ENCODE peak calls at places on chromosomes 4 and X, in seven cellular contexts. M is prostate gland, D is esophagus muscularis mucosa, J is suprapubic skin, Q is endothelial cell of umbilical vein, S is GM12892, R is GM12891. F is an unnamed sample.

GRCh38 chrX:96453139-96453538 is 231.5 kb upstream of the DIAPH2 start:
- DNase-seq in M (no peak), D (no peak), J (no peak), Q (no peak), S (no peak), R (no peak), F (no peak)

GRCh38 chr4:27913738-27914137 is 1053.1 kb downstream of the STIM2 start:
- DNase-seq in M (no peak), D (no peak), J (no peak), Q (no peak), S (no peak), R (no peak), F (no peak)

GRCh38 chrX:69142688-69143239 is 22.5 kb downstream of the PJA1 start:
- DNase-seq in M (no peak), D (no peak), J (no peak), Q (no peak), S (no peak), R (no peak), F (no peak)

GRCh38 chrX:63686878-63687714 is 97.9 kb downstream of the ARHGEF9 start:
- DNase-seq in M (no peak), D (no peak), J (no peak), Q (peak), S (peak), R (no peak), F (no peak)

GRCh38 chr4:6046526-6047129 is 28.4 kb upstream of the C4orf50 start:
- DNase-seq in M (no peak), D (no peak), J (no peak), Q (no peak), S (no peak), R (no peak), F (no peak)

GRCh38 chr4:23305026-23305425 is 584.8 kb downstream of the PPARGC1A start:
- DNase-seq in M (no peak), D (no peak), J (no peak), Q (no peak), S (no peak), R (no peak), F (no peak)

GRCh38 chr4:167616471-167616870 is 382.2 kb upstream of the SPOCK3 start:
- DNase-seq in M (no peak), D (no peak), J (no peak), Q (no peak), S (no peak), R (no peak), F (no peak)

GRCh38 chrX:10254746-10255145 is 98.0 kb downstream of the CLCN4 start:
- DNase-seq in M (peak), D (no peak), J (no peak), Q (peak), S (no peak), R (no peak), F (no peak)

GRCh38 chr4:71772592-71772991 is 11.3 kb downstream of the GC start:
- DNase-seq in M (no peak), D (no peak), J (no peak), Q (no peak), S (no peak), R (no peak), F (no peak)

GRCh38 chrX:154411981-154412340 is 622 bp downstream of the TAFAZZIN start:
- DNase-seq in M (peak), D (no peak), J (peak), Q (peak), S (peak), R (peak), F (no peak)

GRCh38 chr4:183765121-183765990 is 106.3 kb downstream of the TRAPPC11 start:
- DNase-seq in M (peak), D (no peak), J (peak), Q (peak), S (no peak), R (no peak), F (no peak)

GRCh38 chr4:123862812-123863211 is 466.2 kb downstream of the SPRY1 start:
- DNase-seq in M (no peak), D (no peak), J (no peak), Q (no peak), S (no peak), R (no peak), F (no peak)

GRCh38 chr4:153676984-153677383 is 7.1 kb upstream of the TLR2 start:
- DNase-seq in M (no peak), D (no peak), J (no peak), Q (peak), S (no peak), R (no peak), F (no peak)

GRCh38 chr4:56731857-56732256 is 50.8 kb upstream of the HOPX start:
- DNase-seq in M (no peak), D (no peak), J (peak), Q (no peak), S (no peak), R (no peak), F (no peak)

GRCh38 chr4:2570551-2571222 is 34.2 kb downstream of the FAM193A start:
- DNase-seq in M (no peak), D (no peak), J (no peak), Q (peak), S (peak), R (peak), F (no peak)

GRCh38 chr4:159086606-159087005 is 16.3 kb upstream of the RAPGEF2 start:
- DNase-seq in M (no peak), D (peak), J (no peak), Q (no peak), S (no peak), R (no peak), F (no peak)

GRCh38 chrX:104564335-104564734 is 1.7 kb upstream of the IL1RAPL2 start:
- DNase-seq in M (no peak), D (no peak), J (no peak), Q (no peak), S (no peak), R (no peak), F (no peak)

GRCh38 chrX:16185725-16186136 is 18.4 kb downstream of the MAGEB17 start:
- DNase-seq in M (no peak), D (no peak), J (no peak), Q (peak), S (no peak), R (no peak), F (no peak)

GRCh38 chr4:40687676-40688389 is 58.2 kb upstream of the RBM47 start:
- DNase-seq in M (no peak), D (no peak), J (no peak), Q (no peak), S (no peak), R (no peak), F (no peak)

GRCh38 chr4:139916041-139916440 is 237.9 kb downstream of the MAML3 start:
- DNase-seq in M (no peak), D (no peak), J (no peak), Q (no peak), S (no peak), R (no peak), F (no peak)

GRCh38 chrX:139194571-139195280 is 335.8 kb upstream of the F9 start:
- DNase-seq in M (peak), D (no peak), J (no peak), Q (no peak), S (no peak), R (no peak), F (no peak)

GRCh38 chr4:36094995-36095394 is 149.3 kb downstream of the ARAP2 start:
- DNase-seq in M (no peak), D (no peak), J (no peak), Q (no peak), S (no peak), R (no peak), F (no peak)

GRCh38 chrX:150365953-150366911 is 3.1 kb downstream of the MAMLD1 start:
- DNase-seq in M (no peak), D (no peak), J (peak), Q (peak), S (no peak), R (no peak), F (peak)

GRCh38 chrX:150363561-150364346 is 637 bp downstream of the MAMLD1 start:
- DNase-seq in M (no peak), D (no peak), J (no peak), Q (peak), S (no peak), R (no peak), F (peak)

GRCh38 chrX:150365051-150365952 is 2.2 kb downstream of the MAMLD1 start:
- DNase-seq in M (peak), D (no peak), J (no peak), Q (peak), S (no peak), R (peak), F (peak)

GRCh38 chrX:150364347-150365050 is 1.4 kb downstream of the MAMLD1 start:
- DNase-seq in M (no peak), D (no peak), J (no peak), Q (peak), S (no peak), R (no peak), F (peak)

GRCh38 chrX:150366951-150367545 is 3.9 kb downstream of the MAMLD1 start:
- DNase-seq in M (no peak), D (no peak), J (no peak), Q (no peak), S (no peak), R (no peak), F (no peak)
- TF ChIP-seq POLR2AphosphoS5 in M (no peak), D (no peak), J (no peak), Q (no peak), S (no peak), R (no peak), F (no peak)

GRCh38 chrX:100731441-100732281 is at the start of gene SYTL4:
- DNase-seq in M (peak), D (no peak), J (peak), Q (peak), S (peak), R (peak), F (no peak)
- TF ChIP-seq POLR2AphosphoS5 in M (peak), D (peak), J (no peak), Q (no peak), S (no peak), R (no peak), F (no peak)

GRCh38 chrX:36480441-36480990 is 527.6 kb upstream of the FAM47C start:
- DNase-seq in M (no peak), D (no peak), J (no peak), Q (no peak), S (no peak), R (no peak), F (no peak)
- TF ChIP-seq POLR2AphosphoS5 in M (no peak), D (no peak), J (no peak), Q (no peak), S (no peak), R (no peak), F (no peak)

DNA sequence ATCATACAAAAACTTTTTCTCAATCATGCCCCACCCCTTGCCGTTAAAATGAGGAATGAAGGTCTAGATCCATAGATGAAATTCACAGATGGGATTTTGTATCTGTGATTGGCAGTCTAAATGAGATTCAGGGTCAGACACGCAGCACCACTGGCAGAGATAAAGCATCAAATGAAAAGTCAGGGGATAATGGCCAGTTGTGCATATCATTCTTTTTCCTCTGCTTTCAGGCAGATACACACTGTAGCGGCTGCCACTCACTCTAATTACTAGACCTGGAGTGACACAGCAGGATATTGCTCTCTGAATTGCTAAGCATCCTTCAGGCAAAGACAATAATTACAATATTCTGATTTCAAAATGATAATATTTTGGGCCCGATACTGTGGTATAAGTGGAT is 440.4 kb downstream of the MAPK10 start:
- DNase-seq in M (no peak), D (no peak), J (no peak), Q (no peak), S (no peak), R (no peak), F (no peak)
- TF ChIP-seq POLR2AphosphoS5 in M (no peak), D (no peak), J (no peak), Q (no peak), S (no peak), R (no peak), F (no peak)

GRCh38 chr4:107931775-107932321 is 499 bp downstream of the CYP2U1 start:
- DNase-seq in M (peak), D (no peak), J (peak), Q (no peak), S (no peak), R (no peak), F (peak)

GRCh38 chr4:107935246-107935645 is 3.9 kb downstream of the CYP2U1 start:
- DNase-seq in M (no peak), D (no peak), J (no peak), Q (no peak), S (no peak), R (no peak), F (no peak)

GRCh38 chr4:107937040-107937439 is 5.7 kb downstream of the CYP2U1 start:
- DNase-seq in M (no peak), D (no peak), J (no peak), Q (no peak), S (no peak), R (no peak), F (no peak)

DNA sequence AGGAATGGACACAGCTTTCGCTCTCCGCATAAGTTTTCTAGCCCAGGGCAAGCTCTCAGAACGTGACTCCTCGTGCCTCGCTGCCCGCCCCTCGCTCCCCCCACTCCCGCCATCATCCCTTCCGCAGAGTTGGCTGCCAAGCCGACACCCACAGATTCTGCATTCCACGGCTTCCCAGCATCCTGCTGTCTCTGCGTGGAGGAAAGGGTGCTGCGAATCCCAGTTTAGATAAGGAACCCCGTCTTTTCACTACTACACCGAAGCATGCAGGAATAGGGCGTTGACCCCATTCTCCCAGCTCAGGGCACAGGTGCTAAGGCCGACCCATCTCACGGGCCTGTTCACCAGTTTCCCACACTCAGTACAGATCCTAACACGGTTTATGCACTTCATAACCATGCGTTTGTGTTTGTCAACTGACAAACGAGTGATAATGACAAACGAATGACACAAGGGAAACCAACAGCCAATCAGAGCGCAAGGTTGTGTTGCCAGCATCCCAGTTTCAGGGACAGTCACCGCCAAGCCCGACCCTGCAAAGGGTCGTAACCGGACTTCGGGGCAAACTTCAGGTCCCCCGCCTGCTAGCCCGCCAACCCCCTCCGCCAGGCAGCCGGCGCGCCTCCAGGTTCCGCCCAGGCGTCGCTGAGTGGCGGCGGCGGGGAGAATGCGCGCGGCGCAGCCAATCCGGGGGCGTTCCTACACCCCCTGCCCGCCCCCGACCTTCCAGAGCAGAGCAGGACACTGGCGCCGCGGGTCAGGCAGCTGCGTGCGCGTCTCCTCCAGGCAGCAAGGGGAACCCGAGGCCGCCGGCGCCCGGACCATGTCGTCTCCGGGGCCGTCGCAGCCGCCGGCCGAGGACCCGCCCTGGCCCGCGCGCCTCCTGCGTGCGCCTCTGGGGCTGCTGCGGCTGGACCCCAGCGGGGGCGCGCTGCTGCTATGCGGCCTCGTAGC is at the start of gene CYP2U1:
- DNase-seq in M (peak), D (peak), J (peak), Q (peak), S (peak), R (peak), F (peak)
- TF ChIP-seq POLR2AphosphoS5 in M (peak), D (peak), J (no peak), Q (peak), S (no peak), R (no peak), F (no peak)

GRCh38 chrX:115897956-115898355 is 272.6 kb upstream of the AGTR2 start:
- DNase-seq in M (no peak), D (no peak), J (no peak), Q (no peak), S (no peak), R (no peak), F (no peak)
- TF ChIP-seq POLR2AphosphoS5 in M (no peak), D (no peak), J (no peak), Q (no peak), S (no peak), R (no peak), F (no peak)

GRCh38 chr4:149830823-149831222 is 15.2 kb upstream of the IQCM start:
- DNase-seq in M (no peak), D (no peak), J (no peak), Q (no peak), S (no peak), R (no peak), F (no peak)

GRCh38 chr4:149836546-149836945 is 20.9 kb upstream of the IQCM start:
- DNase-seq in M (no peak), D (no peak), J (no peak), Q (no peak), S (no peak), R (no peak), F (no peak)

GRCh38 chr4:149838036-149838435 is 22.4 kb upstream of the IQCM start:
- DNase-seq in M (no peak), D (no peak), J (no peak), Q (no peak), S (no peak), R (no peak), F (no peak)

GRCh38 chr4:149831656-149832208 is 16.1 kb upstream of the IQCM start:
- DNase-seq in M (no peak), D (no peak), J (no peak), Q (no peak), S (no peak), R (no peak), F (no peak)

DNA sequence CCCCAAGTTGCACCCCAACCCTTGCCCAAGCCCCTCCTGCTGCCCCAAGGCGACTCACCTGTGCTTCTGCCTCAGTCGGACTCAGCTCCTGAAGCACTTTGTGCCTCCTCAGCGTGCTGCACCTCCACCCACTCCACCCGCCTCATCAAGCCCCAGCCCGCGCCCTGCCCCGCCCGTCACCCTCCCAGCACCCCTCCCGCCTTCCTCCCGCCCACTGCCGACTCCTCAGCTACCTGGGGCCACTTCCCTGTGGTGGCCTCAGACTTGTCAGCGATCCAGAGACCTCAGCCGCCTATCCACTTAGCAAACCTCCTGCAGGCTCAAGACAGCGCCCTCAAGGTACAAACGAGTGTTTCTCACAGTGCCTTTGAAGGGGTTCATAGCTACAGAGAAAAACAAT is 19.6 kb upstream of the IQCM start:
- DNase-seq in M (no peak), D (no peak), J (no peak), Q (no peak), S (no peak), R (no peak), F (no peak)
- TF ChIP-seq POLR2AphosphoS5 in M (no peak), D (no peak), J (no peak), Q (no peak), S (no peak), R (no peak), F (no peak)